ENCODE peak calls at places on chromosome 3, in four cellular contexts. H, K, Z and A are unnamed samples.

GRCh38 chr3:49119439-49119838 is 1.2 kb downstream of the USP19 start:
- DNase-seq in Z (no peak), K (no peak), H (no peak), A (no peak)

GRCh38 chr3:72100062-72100511 is 315.1 kb upstream of the PROK2 start:
- DNase-seq in H (no peak), K (no peak), Z (peak), A (peak)

GRCh38 chr3:71658131-71658530 is 67.1 kb downstream of the EIF4E3 start:
- DNase-seq in H (peak), Z (peak), K (no peak), A (no peak)

GRCh38 chr3:42719002-42719401 is 16.4 kb upstream of the HHATL start:
- DNase-seq in Z (no peak), K (no peak), H (peak), A (no peak)

GRCh38 chr3:108091498-108092259 is 848 bp upstream of the CD47 start:
- DNase-seq in K (no peak), Z (no peak), H (no peak), A (no peak)

GRCh38 chr3:71244153-71245051 is 339.1 kb downstream of the FOXP1 start:
- DNase-seq in H (no peak), K (peak), Z (no peak), A (no peak)

GRCh38 chr3:158801200-158801599 is 654 bp upstream of the MFSD1 start:
- DNase-seq in K (no peak), Z (peak), H (no peak), A (no peak)

GRCh38 chr3:169228522-169228921 is 435.0 kb downstream of the MECOM start:
- DNase-seq in K (no peak), Z (no peak), H (no peak), A (no peak)

GRCh38 chr3:132380979-132381944 is 36.0 kb upstream of the DNAJC13 start:
- DNase-seq in H (no peak), Z (peak), K (no peak), A (no peak)

GRCh38 chr3:104941785-104942184 is 424.9 kb upstream of the ALCAM start:
- DNase-seq in H (no peak), K (no peak), Z (no peak), A (no peak)

GRCh38 chr3:45551214-45552010 is 43.1 kb upstream of the LIMD1 start:
- DNase-seq in H (peak), Z (peak), K (peak), A (no peak)

GRCh38 chr3:142604940-142605339 is 8.7 kb downstream of the PLS1 start:
- DNase-seq in H (no peak), K (no peak), Z (no peak), A (no peak)

GRCh38 chr3:40680685-40681657 is 156.2 kb downstream of the ZNF621 start:
- DNase-seq in Z (no peak), H (no peak), K (no peak), A (no peak)

GRCh38 chr3:180909369-180910127 is 2.9 kb upstream of the FXR1 start:
- DNase-seq in K (no peak), H (no peak), Z (no peak), A (no peak)

GRCh38 chr3:80750637-80751036 is 982.8 kb upstream of the ROBO1 start:
- DNase-seq in Z (no peak), K (peak), H (no peak), A (no peak)

GRCh38 chr3:55329849-55330248 is 157.3 kb downstream of the WNT5A start:
- DNase-seq in K (peak), Z (no peak), H (no peak), A (no peak)

GRCh38 chr3:40511031-40511718 is 5.3 kb downstream of the ZNF620 start:
- DNase-seq in Z (no peak), H (no peak), K (no peak), A (no peak)

GRCh38 chr3:68997887-68998286 is 15.6 kb downstream of the EOGT start:
- DNase-seq in H (no peak), K (no peak), Z (no peak), A (no peak)

GRCh38 chr3:134394380-134394779 is 20.1 kb upstream of the AMOTL2 start:
- DNase-seq in H (no peak), Z (no peak), K (no peak), A (no peak)

GRCh38 chr3:36944641-36945270 is at the start of gene TRANK1:
- DNase-seq in H (peak), Z (peak), K (no peak), A (peak)

GRCh38 chr3:167973046-167973445 is 122.7 kb downstream of the GOLIM4 start:
- DNase-seq in K (no peak), Z (no peak), H (no peak), A (no peak)

GRCh38 chr3:127038923-127039581 is 56.1 kb downstream of the PLXNA1 start:
- DNase-seq in Z (peak), H (no peak), K (no peak), A (no peak)

GRCh38 chr3:12187448-12188327 is 29.0 kb upstream of the TIMP4 start:
- DNase-seq in H (no peak), Z (peak), K (peak), A (no peak)

GRCh38 chr3:16548721-16549120 is 35.2 kb upstream of the RFTN1 start:
- DNase-seq in H (no peak), Z (no peak), K (peak), A (no peak)

GRCh38 chr3:182970811-182971418 is 9.4 kb downstream of the DCUN1D1 start:
- DNase-seq in K (no peak), Z (no peak), H (no peak), A (no peak)

GRCh38 chr3:127067116-127067910 is 84.4 kb downstream of the PLXNA1 start:
- DNase-seq in K (no peak), H (no peak), Z (peak), A (no peak)

GRCh38 chr3:52845157-52845556 is 10.3 kb upstream of the MUSTN1 start:
- DNase-seq in Z (no peak), K (peak), H (peak), A (no peak)

GRCh38 chr3:50050361-50050760 is 38.4 kb upstream of the RBM5 start:
- DNase-seq in H (no peak), Z (no peak), K (peak), A (no peak)

GRCh38 chr3:172204716-172205115 is 165.3 kb downstream of the FNDC3B start:
- DNase-seq in Z (no peak), H (no peak), K (no peak), A (no peak)

GRCh38 chr3:143443851-143444331 is 324.3 kb downstream of the CHST2 start:
- DNase-seq in Z (no peak), K (peak), H (peak), A (no peak)

GRCh38 chr3:13280856-13281656 is 139.1 kb downstream of the NUP210 start:
- DNase-seq in H (no peak), K (no peak), Z (no peak), A (no peak)

GRCh38 chr3:145678401-145678800 is 482.6 kb downstream of the PLOD2 start:
- DNase-seq in Z (no peak), H (no peak), K (peak), A (no peak)

DNA sequence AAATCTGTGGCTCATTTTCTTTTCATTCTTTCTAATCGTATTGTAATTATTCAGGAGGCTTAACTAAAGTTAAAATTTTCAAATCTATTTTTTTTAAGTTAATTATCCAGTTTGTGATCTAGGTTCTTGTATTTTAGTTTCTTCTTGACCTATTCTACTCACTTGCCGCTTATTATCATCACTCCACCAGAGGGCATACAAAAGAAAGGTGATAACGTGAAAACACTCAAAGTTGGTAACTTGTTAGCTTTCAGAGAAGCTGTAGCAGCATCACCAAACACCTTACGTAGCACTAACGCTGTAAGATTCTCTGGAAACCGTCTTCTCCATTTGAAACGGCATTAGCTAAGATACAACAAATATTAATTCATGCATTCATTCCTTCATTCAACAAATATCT is 4.8 kb downstream of the GNB4 start:
- DNase-seq in H (no peak), Z (no peak), K (no peak), A (no peak)
- TF ChIP-seq CTCF in H (peak), Z (no peak), K (peak), A (no peak)

GRCh38 chr3:32894977-32895376 is 56.5 kb upstream of the CCR4 start:
- DNase-seq in Z (no peak), H (no peak), K (no peak), A (no peak)
- TF ChIP-seq CTCF in Z (no peak), H (no peak), K (no peak), A (no peak)

DNA sequence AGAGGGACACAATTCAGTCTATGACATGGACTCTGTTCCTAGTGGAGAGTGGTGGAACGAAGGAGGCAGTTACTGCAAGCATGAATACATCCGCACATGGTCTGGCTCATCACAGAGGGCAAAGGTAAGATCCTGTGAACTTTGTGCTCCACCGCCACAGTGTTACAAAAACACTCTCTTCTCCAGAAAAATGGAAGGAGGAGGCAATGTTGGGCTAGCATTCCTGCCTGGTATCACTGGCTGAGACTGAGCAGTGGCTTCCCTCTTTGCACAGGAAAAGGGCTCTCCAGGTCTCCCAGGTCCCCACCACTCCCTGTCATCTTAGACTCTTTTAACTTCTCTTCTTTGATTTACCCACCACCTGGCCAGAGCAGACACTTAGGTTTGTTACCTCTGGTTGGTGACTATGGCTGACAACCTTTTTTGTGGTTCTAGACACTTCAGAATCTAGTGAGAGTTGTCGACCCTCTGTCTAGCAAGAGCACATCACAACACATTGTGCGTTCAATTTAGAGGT is 1.5 kb upstream of the EEFSEC start:
- DNase-seq in K (no peak), H (no peak), Z (no peak), A (no peak)
- TF ChIP-seq CTCF in K (no peak), H (no peak), Z (no peak), A (no peak)

GRCh38 chr3:103672346-103672745 is 1237.5 kb downstream of the ZPLD1 start:
- DNase-seq in K (no peak), Z (no peak), H (no peak), A (no peak)
- TF ChIP-seq CTCF in K (no peak), Z (no peak), H (no peak), A (no peak)